ENCODE peak calls at places on chromosomes 2 and 18, in ten cellular contexts. Z, D, O, J, W, X, T, N, C and R are unnamed samples.

GRCh38 chr2:168336786-168337388 is 89.5 kb upstream of the STK39 start:
- DNase-seq in Z (peak), D (peak), O (peak), J (no peak), W (no peak), X (peak), T (peak), N (no peak), C (no peak), R (no peak)

GRCh38 chr2:59182249-59182648 is 941.1 kb upstream of the FANCL start:
- DNase-seq in Z (peak), D (no peak), O (no peak), J (no peak), W (peak), X (peak), T (peak), N (peak), C (no peak), R (no peak)

GRCh38 chr18:27382477-27383216 is 197.5 kb upstream of the CHST9 start:
- DNase-seq in Z (no peak), D (no peak), O (no peak), J (no peak), W (no peak), X (no peak), T (no peak), N (no peak), C (no peak), R (no peak)

GRCh38 chr18:42404151-42404550 is 449.1 kb downstream of the PIK3C3 start:
- DNase-seq in Z (no peak), D (no peak), O (no peak), J (no peak), W (no peak), X (no peak), T (no peak), N (no peak), C (no peak), R (no peak)

GRCh38 chr2:83874066-83874465 is 585.0 kb downstream of the SUCLG1 start:
- DNase-seq in Z (no peak), D (no peak), O (no peak), J (no peak), W (no peak), X (no peak), T (no peak), N (no peak), C (no peak), R (no peak)

GRCh38 chr2:234611209-234611608 is 114.3 kb upstream of the ARL4C start:
- DNase-seq in Z (no peak), D (peak), O (no peak), J (no peak), W (no peak), X (no peak), T (peak), N (no peak), C (no peak), R (no peak)

GRCh38 chr18:49546719-49547273 is 15.1 kb upstream of the LIPG start:
- DNase-seq in Z (no peak), D (no peak), O (no peak), J (no peak), W (no peak), X (no peak), T (no peak), N (no peak), C (no peak), R (no peak)

GRCh38 chr2:8661736-8662135 is 20.1 kb upstream of the ID2 start:
- DNase-seq in Z (no peak), D (no peak), O (no peak), J (no peak), W (peak), X (no peak), T (no peak), N (peak), C (peak), R (no peak)